ENCODE peak calls at places on chromosomes 7 and 10, in five cellular contexts. X is CD8-positive, alpha-beta T cell; Q is heart left ventricle; T is brain microvascular endothelial cell; M is testis. I is an unnamed sample.

GRCh38 chr7:30206466-30206865 is 71.7 kb downstream of the MTURN start:
- DNase-seq in X (no peak), Q (no peak), T (peak), M (no peak), I (peak)

GRCh38 chr10:48187713-48188541 is 86.6 kb downstream of the FRMPD2 start:
- DNase-seq in X (no peak), Q (peak), T (no peak), M (no peak), I (no peak)

GRCh38 chr10:131792011-131792651 is 108.7 kb upstream of the PPP2R2D start:
- DNase-seq in X (no peak), Q (no peak), T (no peak), M (no peak), I (no peak)

GRCh38 chr7:139394553-139394952 is 34.9 kb downstream of the LUC7L2 start:
- DNase-seq in X (no peak), Q (no peak), T (no peak), M (no peak), I (no peak)

GRCh38 chr7:116259821-116260440 is 49.6 kb downstream of the TES start:
- DNase-seq in X (no peak), Q (no peak), T (peak), M (no peak), I (no peak)

GRCh38 chr7:157140118-157140905 is 1.6 kb downstream of the UBE3C start:
- DNase-seq in X (peak), Q (no peak), T (peak), M (no peak), I (no peak)

GRCh38 chr10:67487906-67488619 is 207.9 kb downstream of the CTNNA3 start:
- DNase-seq in X (no peak), Q (no peak), T (no peak), M (no peak), I (no peak)

GRCh38 chr7:116576350-116577319 is 51.8 kb downstream of the CAV1 start:
- DNase-seq in X (no peak), Q (no peak), T (peak), M (no peak), I (no peak)

GRCh38 chr7:44608916-44609648 is 2.7 kb downstream of the OGDH start:
- DNase-seq in X (peak), Q (no peak), T (no peak), M (no peak), I (no peak)

GRCh38 chr7:30413864-30414263 is 64.7 kb downstream of the NOD1 start:
- DNase-seq in X (no peak), Q (no peak), T (no peak), M (no peak), I (no peak)

GRCh38 chr7:41816111-41816510 is 113.2 kb upstream of the INHBA start:
- DNase-seq in X (no peak), Q (no peak), T (no peak), M (no peak), I (no peak)

GRCh38 chr10:114261116-114261515 is 22.1 kb downstream of the VWA2 start:
- DNase-seq in X (no peak), Q (no peak), T (peak), M (no peak), I (no peak)

GRCh38 chr7:77258014-77258413 is 58.4 kb upstream of the FGL2 start:
- DNase-seq in X (no peak), Q (no peak), T (peak), M (no peak), I (peak)

GRCh38 chr10:11555556-11555955 is 55.9 kb downstream of the USP6NL start:
- DNase-seq in X (no peak), Q (no peak), T (no peak), M (no peak), I (no peak)

GRCh38 chr10:25028711-25029110 is 12.3 kb downstream of the THNSL1 start:
- DNase-seq in X (no peak), Q (no peak), T (no peak), M (no peak), I (no peak)

GRCh38 chr7:135238112-135238744 is 4.6 kb downstream of the STRA8 start:
- DNase-seq in X (no peak), Q (no peak), T (no peak), M (peak), I (no peak)

DNA sequence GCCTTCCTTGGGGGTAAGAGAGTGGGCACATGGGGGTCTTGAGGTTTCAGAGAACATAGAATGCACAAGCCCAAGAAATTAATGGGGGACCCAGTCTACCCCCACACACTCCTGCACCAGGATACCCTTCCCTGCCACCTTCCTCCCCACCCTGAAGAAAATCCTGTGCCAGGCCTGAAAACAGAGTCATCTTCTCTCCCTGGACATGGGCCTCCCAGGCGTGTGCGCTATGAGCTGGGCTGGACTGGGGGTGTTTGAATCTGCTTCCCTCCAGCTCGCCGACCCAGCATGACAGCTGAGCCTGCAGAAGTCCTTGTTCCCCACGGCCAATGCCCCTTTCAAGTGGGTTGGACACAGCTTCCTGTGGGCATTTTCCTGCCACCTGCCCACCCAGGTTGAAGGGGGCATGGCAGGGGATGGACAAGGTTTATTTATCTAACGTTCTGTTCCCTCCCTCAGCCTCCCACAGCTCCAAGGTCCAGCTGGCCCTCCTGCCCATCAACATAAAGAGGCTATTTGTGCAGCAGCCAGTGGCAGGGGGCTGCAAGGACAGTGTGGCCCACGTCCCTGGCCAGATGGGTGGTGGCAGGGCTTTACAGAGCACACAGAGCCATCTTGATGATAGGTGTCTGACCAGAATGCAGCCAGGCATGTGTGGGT is 141.0 kb downstream of the SH3PXD2A start:
- DNase-seq in X (no peak), Q (no peak), T (no peak), M (no peak), I (no peak)
- H3K27ac ChIP-seq in X (no peak), Q (no peak), T (no peak), M (no peak), I (no peak)

GRCh38 chr10:97066877-97067555 is 118.7 kb downstream of the SLIT1 start:
- DNase-seq in X (no peak), Q (no peak), T (no peak), M (no peak), I (no peak)

GRCh38 chr10:97069026-97069425 is 116.7 kb downstream of the SLIT1 start:
- DNase-seq in X (no peak), Q (no peak), T (no peak), M (no peak), I (no peak)

GRCh38 chr10:97069576-97070362 is 116.0 kb downstream of the SLIT1 start:
- DNase-seq in X (no peak), Q (no peak), T (peak), M (no peak), I (no peak)

GRCh38 chr10:97065686-97066679 is 119.8 kb downstream of the SLIT1 start:
- DNase-seq in X (no peak), Q (no peak), T (no peak), M (no peak), I (no peak)

GRCh38 chr10:97067716-97068391 is 117.9 kb downstream of the SLIT1 start:
- DNase-seq in X (no peak), Q (no peak), T (no peak), M (no peak), I (no peak)
- TF ChIP-seq CTCF in X (no peak), Q (no peak), T (peak), M (no peak), I (peak)

DNA sequence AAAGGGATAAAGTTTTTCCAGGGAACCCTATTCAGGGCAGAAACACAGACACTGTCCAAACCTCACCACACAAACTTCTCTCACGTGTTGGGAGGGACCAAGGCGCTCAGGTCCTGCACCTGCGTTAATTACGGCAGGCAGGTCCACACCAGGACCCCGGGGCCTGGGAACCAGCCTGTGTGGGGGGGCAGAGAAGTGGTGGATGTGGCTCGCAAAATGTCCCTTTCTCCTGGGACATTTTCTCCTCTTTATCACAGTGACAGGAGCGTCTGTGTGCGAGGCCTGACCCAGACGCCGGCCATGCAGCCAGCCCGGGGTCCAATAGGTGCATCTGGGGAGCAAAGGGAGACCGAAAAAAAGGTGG is 73.4 kb upstream of the ZNF722 start:
- DNase-seq in X (no peak), Q (no peak), T (no peak), M (no peak), I (no peak)
- H3K4me3 ChIP-seq in X (peak), Q (peak), T (no peak), M (peak), I (no peak)

GRCh38 chr7:128409435-128410091 is at the start of gene IMPDH1:
- DNase-seq in X (peak), Q (peak), T (peak), M (peak), I (peak)

GRCh38 chr7:128408709-128409434 is 910 bp downstream of the IMPDH1 start:
- DNase-seq in X (no peak), Q (no peak), T (no peak), M (no peak), I (peak)

GRCh38 chr7:128406986-128407589 is 2.7 kb downstream of the IMPDH1 start:
- DNase-seq in X (no peak), Q (no peak), T (no peak), M (no peak), I (no peak)

GRCh38 chr7:128406147-128406985 is 3.4 kb downstream of the IMPDH1 start:
- DNase-seq in X (no peak), Q (no peak), T (no peak), M (peak), I (no peak)

DNA sequence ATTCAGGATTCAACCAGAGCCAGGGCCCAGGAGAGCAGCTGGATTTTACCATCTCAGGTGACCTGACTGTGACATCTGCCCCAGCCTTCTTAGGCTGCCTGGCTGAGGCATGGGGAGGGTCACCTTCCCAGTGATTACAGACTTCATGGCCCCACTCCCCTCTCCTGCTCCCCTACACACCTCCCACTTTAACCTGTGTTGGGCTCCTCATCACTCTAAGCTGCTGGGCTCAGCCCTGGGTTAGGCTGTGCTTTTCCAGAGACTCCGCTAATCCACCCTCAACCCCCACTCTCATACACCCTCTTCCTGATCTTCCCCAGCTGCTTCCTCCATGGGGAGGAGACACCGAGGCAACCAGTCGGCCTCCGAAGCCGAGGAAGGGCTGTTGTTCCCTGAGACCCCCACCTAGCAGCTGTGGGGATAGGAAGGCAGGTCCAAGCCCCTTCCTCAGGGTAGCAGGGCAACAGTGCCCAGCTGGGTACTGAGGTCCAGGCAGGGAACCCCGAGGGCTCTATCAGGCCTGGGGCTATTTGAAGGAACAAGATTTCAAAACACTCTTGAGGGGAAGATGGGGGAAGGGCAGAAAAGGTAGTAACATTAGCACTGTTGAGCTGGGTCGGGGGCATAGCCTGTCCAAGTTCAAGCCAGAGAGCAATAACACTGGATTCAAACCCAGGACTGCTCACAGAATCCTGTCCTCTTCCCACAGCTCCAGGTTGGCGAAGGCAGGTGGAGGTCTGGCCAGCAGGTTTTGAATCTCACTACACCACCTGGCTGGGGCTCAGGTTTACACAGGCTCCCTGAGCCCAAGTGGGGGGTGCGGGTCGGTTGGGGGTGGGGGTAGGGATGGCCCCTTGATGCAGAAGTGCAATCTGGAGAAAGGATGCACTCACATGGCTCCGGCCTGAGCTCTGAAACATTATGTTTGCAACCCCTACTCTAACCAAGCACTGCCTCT is 1.8 kb downstream of the IMPDH1 start:
- DNase-seq in X (no peak), Q (no peak), T (no peak), M (no peak), I (peak)
- H3K27ac ChIP-seq in X (no peak), Q (no peak), T (no peak), M (peak), I (peak)

DNA sequence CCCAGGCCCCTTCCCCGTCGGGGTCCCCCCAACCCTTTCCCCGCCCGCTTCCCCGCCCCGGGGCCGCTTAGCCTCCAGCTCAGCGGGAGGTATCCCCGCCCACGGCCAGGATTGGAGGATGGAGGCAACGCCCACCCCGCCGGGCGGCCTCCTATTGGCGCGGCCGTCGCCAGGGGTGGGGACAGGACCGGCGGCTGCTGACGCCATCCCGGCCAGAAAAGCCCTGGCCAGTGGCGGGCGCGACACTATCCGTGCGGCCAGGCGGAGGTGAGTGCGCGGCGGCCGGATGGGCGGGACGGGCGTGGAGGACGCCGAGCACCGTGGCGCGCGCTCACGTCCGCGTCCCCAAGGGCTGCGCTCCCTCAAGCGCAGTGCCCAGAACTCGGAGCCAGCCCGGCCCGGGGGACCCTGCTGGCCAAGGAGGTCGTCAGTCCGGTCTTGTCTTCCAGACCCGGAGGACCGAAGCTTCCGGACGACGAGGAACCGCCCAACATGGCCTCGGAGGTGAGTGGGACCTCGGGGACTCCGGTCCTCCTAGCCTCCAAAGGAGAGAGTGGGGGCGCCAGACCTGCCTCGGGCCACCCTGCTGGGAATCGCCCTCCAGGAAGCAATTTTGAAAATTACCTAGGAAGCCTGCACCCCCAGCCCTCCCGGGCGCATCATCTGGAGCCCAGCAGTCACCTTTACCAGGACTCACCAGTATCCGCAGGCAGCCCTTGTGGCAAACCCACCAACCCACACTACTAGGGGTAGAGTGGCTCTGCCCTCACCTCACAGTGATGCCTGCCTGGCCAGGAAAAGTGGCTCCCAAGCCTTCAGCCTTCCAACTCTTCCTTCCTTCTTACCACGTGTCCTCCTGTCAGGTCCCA is at the start of gene ASL:
- DNase-seq in X (peak), Q (peak), T (peak), M (peak), I (peak)
- TF ChIP-seq CTCF in X (no peak), Q (no peak), T (peak), M (no peak), I (peak)